ENCODE peak calls at places on chromosomes 16 and 17, in nine cellular contexts. One of them, this sample, is unnamed.

GRCh38 chr16:72124148-72124547 is 30.5 kb downstream of the DHX38 start:
- DNase-seq in endothelial cell of umbilical vein: no peak
- DNase-seq in prostate gland: no peak
- DNase-seq in transverse colon: no peak
- DNase-seq in Panc1: no peak
- DNase-seq in GM12878: no peak
- DNase-seq in suprapubic skin: no peak
- DNase-seq in HL-60: no peak
- DNase-seq in sigmoid colon: no peak
- DNase-seq in this sample: peak; percentile 54

GRCh38 chr17:81291662-81292061 is 3.4 kb downstream of the SLC38A10 start:
- DNase-seq in transverse colon: peak; percentile 86
- DNase-seq in suprapubic skin: peak; percentile 84
- DNase-seq in endothelial cell of umbilical vein: peak; percentile 29
- DNase-seq in sigmoid colon: peak; percentile 85
- DNase-seq in Panc1: no peak
- DNase-seq in prostate gland: peak; percentile 71
- DNase-seq in HL-60: no peak
- DNase-seq in GM12878: no peak
- DNase-seq in this sample: no peak

GRCh38 chr17:3009411-3009920 is 53.9 kb downstream of the OR1D5 start:
- DNase-seq in GM12878: no peak
- DNase-seq in sigmoid colon: peak; percentile 46
- DNase-seq in Panc1: no peak
- DNase-seq in prostate gland: no peak
- DNase-seq in suprapubic skin: no peak
- DNase-seq in transverse colon: no peak
- DNase-seq in HL-60: no peak
- DNase-seq in endothelial cell of umbilical vein: no peak
- DNase-seq in this sample: no peak

GRCh38 chr17:55437165-55437605 is 15.6 kb upstream of the MMD start:
- DNase-seq in prostate gland: no peak
- DNase-seq in GM12878: peak; percentile 93
- DNase-seq in HL-60: no peak
- DNase-seq in endothelial cell of umbilical vein: no peak
- DNase-seq in suprapubic skin: no peak
- DNase-seq in sigmoid colon: no peak
- DNase-seq in transverse colon: no peak
- DNase-seq in Panc1: no peak
- DNase-seq in this sample: no peak

GRCh38 chr16:60413969-60414368 is 1622.3 kb downstream of the CDH8 start:
- DNase-seq in sigmoid colon: no peak
- DNase-seq in HL-60: no peak
- DNase-seq in Panc1: no peak
- DNase-seq in transverse colon: no peak
- DNase-seq in prostate gland: no peak
- DNase-seq in suprapubic skin: no peak
- DNase-seq in GM12878: no peak
- DNase-seq in endothelial cell of umbilical vein: no peak
- DNase-seq in this sample: no peak

GRCh38 chr16:52549011-52549692 is 2.2 kb upstream of the TOX3 start:
- DNase-seq in endothelial cell of umbilical vein: no peak
- DNase-seq in Panc1: no peak
- DNase-seq in sigmoid colon: no peak
- DNase-seq in prostate gland: no peak
- DNase-seq in suprapubic skin: no peak
- DNase-seq in GM12878: no peak
- DNase-seq in HL-60: no peak
- DNase-seq in transverse colon: no peak
- DNase-seq in this sample: no peak

GRCh38 chr17:77898521-77899434 is 59.7 kb upstream of the TNRC6C start:
- DNase-seq in transverse colon: no peak
- DNase-seq in suprapubic skin: no peak
- DNase-seq in GM12878: no peak
- DNase-seq in Panc1: no peak
- DNase-seq in HL-60: no peak
- DNase-seq in endothelial cell of umbilical vein: no peak
- DNase-seq in prostate gland: no peak
- DNase-seq in sigmoid colon: peak; percentile 46
- DNase-seq in this sample: no peak

GRCh38 chr17:47741793-47742145 is 8.7 kb downstream of the TBX21 start:
- DNase-seq in prostate gland: no peak
- DNase-seq in GM12878: no peak
- DNase-seq in endothelial cell of umbilical vein: no peak
- DNase-seq in Panc1: no peak
- DNase-seq in suprapubic skin: no peak
- DNase-seq in sigmoid colon: no peak
- DNase-seq in HL-60: no peak
- DNase-seq in transverse colon: no peak
- DNase-seq in this sample: no peak

GRCh38 chr16:23367564-23367963 is 65.5 kb downstream of the SCNN1B start:
- DNase-seq in HL-60: no peak
- DNase-seq in endothelial cell of umbilical vein: no peak
- DNase-seq in transverse colon: no peak
- DNase-seq in prostate gland: no peak
- DNase-seq in GM12878: no peak
- DNase-seq in Panc1: no peak
- DNase-seq in suprapubic skin: no peak
- DNase-seq in sigmoid colon: no peak
- DNase-seq in this sample: no peak

GRCh38 chr16:23357761-23358290 is 55.7 kb downstream of the SCNN1B start:
- DNase-seq in prostate gland: no peak
- DNase-seq in sigmoid colon: peak; percentile 35
- DNase-seq in GM12878: no peak
- DNase-seq in endothelial cell of umbilical vein: no peak
- DNase-seq in transverse colon: peak; percentile 42
- DNase-seq in HL-60: no peak
- DNase-seq in Panc1: no peak
- DNase-seq in suprapubic skin: no peak
- DNase-seq in this sample: no peak

GRCh38 chr16:23365602-23366240 is 63.6 kb downstream of the SCNN1B start:
- DNase-seq in suprapubic skin: no peak
- DNase-seq in sigmoid colon: no peak
- DNase-seq in transverse colon: no peak
- DNase-seq in Panc1: no peak
- DNase-seq in GM12878: peak; percentile 25
- DNase-seq in endothelial cell of umbilical vein: peak; percentile 85
- DNase-seq in HL-60: no peak
- DNase-seq in prostate gland: peak; percentile 69
- DNase-seq in this sample: no peak

GRCh38 chr16:23359092-23359760 is 57.1 kb downstream of the SCNN1B start:
- DNase-seq in GM12878: no peak
- DNase-seq in suprapubic skin: no peak
- DNase-seq in Panc1: no peak
- DNase-seq in endothelial cell of umbilical vein: peak; percentile 59
- DNase-seq in sigmoid colon: peak; percentile 46
- DNase-seq in HL-60: no peak
- DNase-seq in transverse colon: no peak
- DNase-seq in prostate gland: no peak
- DNase-seq in this sample: no peak

DNA sequence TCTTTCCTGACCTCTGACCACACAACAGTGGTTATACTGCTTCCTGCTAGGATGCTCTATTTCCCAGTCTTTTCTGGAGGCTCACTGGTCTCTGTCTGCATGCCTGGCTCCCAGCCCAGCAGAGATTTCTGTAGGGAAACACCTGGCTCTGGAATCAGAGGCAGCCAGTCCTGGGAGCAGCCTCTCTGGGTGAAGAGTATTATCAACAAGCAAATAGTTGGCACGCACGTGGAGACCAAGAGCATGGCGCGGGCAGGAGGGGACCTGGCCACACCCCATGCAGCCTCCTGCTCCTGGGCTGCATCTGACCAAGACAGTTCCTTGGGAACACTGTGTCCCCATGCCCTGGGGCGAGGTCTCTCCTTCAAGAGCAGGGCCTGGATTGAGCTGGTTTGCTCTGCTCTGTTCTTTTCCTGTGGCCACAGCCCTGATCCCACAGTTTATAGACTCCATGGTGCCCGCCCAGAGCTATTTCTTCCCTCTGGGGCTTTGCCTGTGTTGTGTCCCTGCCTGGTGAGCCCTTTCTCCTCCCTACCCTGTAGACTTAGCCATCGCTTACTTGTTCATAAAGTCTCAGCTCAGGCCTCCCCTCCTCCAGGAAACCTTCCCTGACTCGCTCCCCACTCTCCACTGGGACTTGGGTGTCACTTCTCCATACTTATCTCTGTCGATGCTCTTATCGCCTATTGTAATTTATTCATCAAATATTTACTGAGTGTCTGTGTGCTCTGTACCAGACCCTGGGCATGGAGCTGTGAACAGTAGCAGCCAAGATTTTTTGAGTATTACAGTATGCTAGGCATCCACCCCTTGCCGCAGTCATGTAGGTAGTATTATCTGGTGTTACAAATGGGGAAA is 60.6 kb downstream of the SCNN1B start:
- DNase-seq in prostate gland: peak; percentile 95
- DNase-seq in sigmoid colon: peak; percentile 86
- DNase-seq in suprapubic skin: peak; percentile 76
- DNase-seq in endothelial cell of umbilical vein: peak; percentile 88
- DNase-seq in GM12878: no peak
- DNase-seq in HL-60: no peak
- DNase-seq in Panc1: no peak
- DNase-seq in transverse colon: peak; percentile 94
- DNase-seq in this sample: no peak
- TF ChIP-seq POLR2AphosphoS5 in prostate gland: peak; percentile 91
- TF ChIP-seq POLR2AphosphoS5 in sigmoid colon: peak; percentile 79
- TF ChIP-seq POLR2AphosphoS5 in suprapubic skin: peak; percentile 36
- TF ChIP-seq POLR2AphosphoS5 in endothelial cell of umbilical vein: no peak
- TF ChIP-seq POLR2AphosphoS5 in GM12878: no peak
- TF ChIP-seq POLR2AphosphoS5 in HL-60: no peak
- TF ChIP-seq POLR2AphosphoS5 in Panc1: no peak
- TF ChIP-seq POLR2AphosphoS5 in transverse colon: peak; percentile 21
- TF ChIP-seq POLR2AphosphoS5 in this sample: peak; percentile 57

GRCh38 chr16:88778541-88779065 is 6.4 kb downstream of the PIEZO1 start:
- DNase-seq in suprapubic skin: no peak
- DNase-seq in GM12878: no peak
- DNase-seq in transverse colon: no peak
- DNase-seq in HL-60: no peak
- DNase-seq in Panc1: no peak
- DNase-seq in endothelial cell of umbilical vein: no peak
- DNase-seq in prostate gland: no peak
- DNase-seq in sigmoid colon: no peak
- DNase-seq in this sample: no peak

GRCh38 chr16:88780100-88781062 is 4.6 kb downstream of the PIEZO1 start:
- DNase-seq in Panc1: no peak
- DNase-seq in HL-60: no peak
- DNase-seq in GM12878: no peak
- DNase-seq in transverse colon: no peak
- DNase-seq in prostate gland: no peak
- DNase-seq in sigmoid colon: no peak
- DNase-seq in suprapubic skin: no peak
- DNase-seq in endothelial cell of umbilical vein: no peak
- DNase-seq in this sample: no peak

GRCh38 chr16:88775825-88776224 is 9.2 kb downstream of the PIEZO1 start:
- DNase-seq in transverse colon: no peak
- DNase-seq in prostate gland: no peak
- DNase-seq in Panc1: no peak
- DNase-seq in suprapubic skin: no peak
- DNase-seq in sigmoid colon: no peak
- DNase-seq in GM12878: no peak
- DNase-seq in HL-60: no peak
- DNase-seq in endothelial cell of umbilical vein: no peak
- DNase-seq in this sample: no peak

GRCh38 chr16:88779406-88780099 is 5.5 kb downstream of the PIEZO1 start:
- DNase-seq in suprapubic skin: no peak
- DNase-seq in endothelial cell of umbilical vein: no peak
- DNase-seq in GM12878: no peak
- DNase-seq in HL-60: no peak
- DNase-seq in prostate gland: no peak
- DNase-seq in sigmoid colon: peak; percentile 86
- DNase-seq in transverse colon: no peak
- DNase-seq in Panc1: no peak
- DNase-seq in this sample: no peak

DNA sequence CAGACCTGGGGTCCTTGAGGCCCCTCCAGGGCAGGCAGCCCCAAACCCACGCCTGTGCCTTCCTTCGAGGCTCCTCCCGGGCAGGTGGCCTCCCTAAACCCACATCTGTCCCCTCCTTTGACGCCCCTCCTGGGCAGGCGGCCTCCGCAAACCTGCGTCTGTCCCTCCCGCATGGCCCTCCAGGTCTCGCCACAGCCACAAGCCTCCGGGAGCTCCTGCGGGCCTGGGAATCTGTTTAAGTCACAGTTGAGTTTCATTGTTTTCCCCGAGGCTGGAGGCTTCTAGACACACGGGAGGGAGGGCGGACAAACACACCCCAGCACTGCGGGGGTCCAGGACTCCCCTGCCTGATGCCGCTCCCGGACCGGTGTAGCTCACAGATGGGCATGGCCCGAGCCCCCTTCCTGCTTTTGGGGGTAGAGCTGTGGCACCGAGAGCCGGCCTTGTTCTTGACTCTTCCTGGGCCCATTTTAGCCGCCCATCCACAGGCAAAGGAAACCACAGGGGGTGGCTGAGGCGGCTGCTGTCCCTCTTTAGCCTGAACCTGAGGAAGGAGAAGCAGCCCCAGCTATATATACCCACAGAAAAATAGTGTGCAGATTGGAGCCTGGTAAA is 7.1 kb downstream of the PIEZO1 start:
- DNase-seq in sigmoid colon: no peak
- DNase-seq in prostate gland: no peak
- DNase-seq in endothelial cell of umbilical vein: no peak
- DNase-seq in Panc1: no peak
- DNase-seq in HL-60: no peak
- DNase-seq in suprapubic skin: no peak
- DNase-seq in transverse colon: no peak
- DNase-seq in GM12878: no peak
- DNase-seq in this sample: no peak
- H3K4me3 ChIP-seq in sigmoid colon: peak overlapping the region; percentile 8
- H3K4me3 ChIP-seq in prostate gland: no peak overlapping the region
- H3K4me3 ChIP-seq in endothelial cell of umbilical vein: no peak overlapping the region
- H3K4me3 ChIP-seq in Panc1: no peak overlapping the region
- H3K4me3 ChIP-seq in HL-60: no peak overlapping the region
- H3K4me3 ChIP-seq in suprapubic skin: no peak overlapping the region
- H3K4me3 ChIP-seq in transverse colon: no peak overlapping the region
- H3K4me3 ChIP-seq in GM12878: no peak overlapping the region
- H3K4me3 ChIP-seq in this sample: no peak overlapping the region

DNA sequence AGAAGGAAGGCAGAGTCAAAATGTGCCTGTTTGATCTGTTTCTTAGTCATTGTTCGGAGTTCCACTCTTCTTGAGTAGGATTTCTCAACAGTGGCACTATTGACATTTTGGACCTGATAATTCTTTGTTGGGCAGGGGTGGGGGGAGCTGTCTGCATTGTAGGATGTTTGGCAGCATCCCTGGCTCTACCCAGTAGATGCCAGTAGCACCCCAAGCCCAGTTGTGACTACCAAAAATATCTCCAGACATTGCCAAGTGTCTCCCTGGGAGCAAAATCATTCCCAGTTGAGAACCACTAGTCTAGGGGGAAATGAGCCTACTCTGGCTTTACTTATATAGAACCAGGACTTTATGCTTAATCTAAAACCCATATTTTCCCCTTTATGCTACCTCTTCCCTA is 1.1 kb upstream of the GFOD2 start:
- DNase-seq in suprapubic skin: no peak
- DNase-seq in GM12878: no peak
- DNase-seq in HL-60: no peak
- DNase-seq in Panc1: no peak
- DNase-seq in transverse colon: no peak
- DNase-seq in endothelial cell of umbilical vein: no peak
- DNase-seq in sigmoid colon: no peak
- DNase-seq in prostate gland: no peak
- DNase-seq in this sample: no peak
- H3K27ac ChIP-seq in suprapubic skin: peak overlapping the region; percentile 89
- H3K27ac ChIP-seq in GM12878: no peak overlapping the region
- H3K27ac ChIP-seq in HL-60: peak overlapping the region; percentile 82
- H3K27ac ChIP-seq in Panc1: peak overlapping the region; percentile 95
- H3K27ac ChIP-seq in transverse colon: peak overlapping the region; percentile 87
- H3K27ac ChIP-seq in endothelial cell of umbilical vein: peak overlapping the region; percentile 81
- H3K27ac ChIP-seq in sigmoid colon: peak overlapping the region; percentile 89
- H3K27ac ChIP-seq in prostate gland: peak overlapping the region; percentile 73
- H3K27ac ChIP-seq in this sample: peak overlapping the region; percentile 85

GRCh38 chr17:49899588-49899987 is 51.7 kb upstream of the TAC4 start:
- DNase-seq in endothelial cell of umbilical vein: no peak
- DNase-seq in prostate gland: no peak
- DNase-seq in HL-60: no peak
- DNase-seq in GM12878: no peak
- DNase-seq in transverse colon: no peak
- DNase-seq in suprapubic skin: no peak
- DNase-seq in Panc1: no peak
- DNase-seq in sigmoid colon: no peak
- DNase-seq in this sample: no peak

GRCh38 chr17:49898547-49899490 is 51.0 kb upstream of the TAC4 start:
- DNase-seq in GM12878: no peak
- DNase-seq in HL-60: no peak
- DNase-seq in sigmoid colon: no peak
- DNase-seq in endothelial cell of umbilical vein: peak; percentile 9
- DNase-seq in prostate gland: no peak
- DNase-seq in suprapubic skin: no peak
- DNase-seq in Panc1: no peak
- DNase-seq in transverse colon: no peak
- DNase-seq in this sample: no peak

GRCh38 chr17:49904904-49905303 is 57.0 kb upstream of the TAC4 start:
- DNase-seq in prostate gland: no peak
- DNase-seq in HL-60: no peak
- DNase-seq in Panc1: no peak
- DNase-seq in sigmoid colon: no peak
- DNase-seq in transverse colon: no peak
- DNase-seq in GM12878: no peak
- DNase-seq in suprapubic skin: no peak
- DNase-seq in endothelial cell of umbilical vein: no peak
- DNase-seq in this sample: no peak

GRCh38 chr17:49903523-49903922 is 55.7 kb upstream of the TAC4 start:
- DNase-seq in GM12878: no peak
- DNase-seq in prostate gland: no peak
- DNase-seq in suprapubic skin: no peak
- DNase-seq in Panc1: no peak
- DNase-seq in transverse colon: no peak
- DNase-seq in endothelial cell of umbilical vein: no peak
- DNase-seq in HL-60: no peak
- DNase-seq in sigmoid colon: no peak
- DNase-seq in this sample: no peak

DNA sequence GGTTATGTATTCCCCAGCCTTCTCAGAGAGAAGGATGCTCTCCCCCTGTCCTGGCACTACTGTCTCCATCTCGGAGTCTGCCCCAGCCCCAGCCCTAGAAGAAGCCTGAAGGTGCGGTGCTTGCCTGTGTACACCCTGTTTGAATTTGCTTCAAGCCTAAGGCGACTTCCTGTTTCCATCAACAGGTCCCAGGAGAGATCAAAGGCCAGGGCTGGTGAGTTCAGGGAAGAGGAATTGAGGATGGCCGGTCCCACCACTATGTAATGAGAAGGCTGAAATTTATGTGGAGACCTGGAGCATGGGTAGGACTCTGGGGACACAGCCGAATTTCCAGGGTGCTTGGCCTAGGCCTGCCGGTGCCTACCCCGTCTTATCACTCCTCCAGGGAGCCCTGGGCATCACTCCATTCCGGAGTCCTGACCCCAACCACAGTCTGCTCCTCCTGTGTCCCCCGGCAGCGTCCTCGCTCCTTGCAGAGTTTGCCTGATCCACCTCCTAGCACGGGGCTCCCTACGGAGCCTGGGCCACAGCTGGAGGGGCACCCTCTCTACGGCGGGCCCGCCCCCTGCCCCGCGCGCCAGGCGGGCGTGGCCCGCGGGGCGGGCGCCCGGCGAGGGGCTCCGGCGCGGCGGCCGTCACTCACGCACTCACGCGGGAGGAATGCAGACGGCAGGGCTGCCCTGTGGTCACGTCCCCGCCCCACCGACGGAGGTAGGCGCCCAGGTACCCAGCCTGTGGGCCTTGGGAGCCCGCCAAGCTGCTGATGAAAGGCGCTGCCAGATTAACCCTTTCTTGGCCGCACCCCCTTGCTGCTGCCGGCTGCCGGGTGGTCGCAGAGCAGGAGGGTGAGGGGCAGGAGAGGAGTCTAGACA is 53.8 kb upstream of the TAC4 start:
- DNase-seq in prostate gland: no peak
- DNase-seq in HL-60: no peak
- DNase-seq in transverse colon: no peak
- DNase-seq in sigmoid colon: no peak
- DNase-seq in Panc1: no peak
- DNase-seq in endothelial cell of umbilical vein: no peak
- DNase-seq in suprapubic skin: no peak
- DNase-seq in GM12878: no peak
- DNase-seq in this sample: no peak
- TF ChIP-seq POLR2AphosphoS5 in prostate gland: no peak
- TF ChIP-seq POLR2AphosphoS5 in HL-60: no peak
- TF ChIP-seq POLR2AphosphoS5 in transverse colon: no peak
- TF ChIP-seq POLR2AphosphoS5 in sigmoid colon: no peak
- TF ChIP-seq POLR2AphosphoS5 in Panc1: no peak
- TF ChIP-seq POLR2AphosphoS5 in endothelial cell of umbilical vein: no peak
- TF ChIP-seq POLR2AphosphoS5 in suprapubic skin: no peak
- TF ChIP-seq POLR2AphosphoS5 in GM12878: no peak
- TF ChIP-seq POLR2AphosphoS5 in this sample: no peak